ENCODE peak calls at places on chromosomes 16 and 17, in six cellular contexts. Y is NCI-H1930; F is lung microvascular endothelial cell; Q is stimulated activated CD4-positive, alpha-beta T cell treated with anti-CD3 and anti-CD28 coated beads, Interleukin-15, amount 100 ng/mL, for 48 hours; O is mesenteric fat pad; M is activated CD4-positive, alpha-beta T cell treated with anti-CD3 and anti-CD28 coated beads, Interleukin-2, amount 50 U/mL, for 48 hours. C is an unnamed sample.

GRCh38 chr16:57138281-57138935 is 46.0 kb downstream of the CPNE2 start:
- DNase-seq in O (no peak), Q (no peak), F (no peak), M (no peak), Y (no peak), C (no peak)

GRCh38 chr16:66459878-66460277 is 32.8 kb downstream of the BEAN1 start:
- DNase-seq in F (no peak), O (peak; percentile 37), Q (no peak), Y (no peak), M (no peak), C (no peak)

GRCh38 chr16:55297910-55298175 is 26.2 kb upstream of the IRX6 start:
- DNase-seq in Q (no peak), M (no peak), F (no peak), O (no peak), Y (no peak), C (no peak)

GRCh38 chr17:30520436-30520835 is 43.2 kb downstream of the GOSR1 start:
- DNase-seq in Q (no peak), M (no peak), Y (no peak), F (peak; percentile 15), O (no peak), C (no peak)

GRCh38 chr16:53341787-53342186 is 92.5 kb upstream of the RBL2 start:
- DNase-seq in Q (no peak), O (no peak), F (no peak), M (peak; percentile 17), Y (no peak), C (no peak)

GRCh38 chr16:50276801-50277560 is 10.6 kb downstream of the ADCY7 start:
- DNase-seq in M (peak; percentile 24), Q (no peak), F (no peak), O (no peak), Y (no peak), C (no peak)

GRCh38 chr17:16107165-16107770 is 107.6 kb downstream of the TTC19 start:
- DNase-seq in Q (no peak), O (no peak), F (no peak), M (no peak), Y (no peak), C (no peak)

GRCh38 chr17:29251969-29252866 is 5.6 kb downstream of the CRYBA1 start:
- DNase-seq in Y (no peak), O (no peak), M (no peak), Q (no peak), F (peak; percentile 40), C (no peak)